ENCODE peak calls at places on chromosomes 13 and 19, in ten cellular contexts. One of them, this sample, is unnamed.

GRCh38 chr13:99971576-99972189 is at the start of gene ZIC5:
- DNase-seq in breast epithelium: no peak
- DNase-seq in stomach: no peak
- DNase-seq in body of pancreas: no peak
- DNase-seq in upper lobe of left lung: peak
- DNase-seq in adrenal gland: no peak
- DNase-seq in Peyer's patch: no peak
- DNase-seq in K562: no peak
- DNase-seq in uterus: no peak
- DNase-seq in testis: no peak
- DNase-seq in this sample: no peak

GRCh38 chr19:50520822-50521465 is 7.2 kb upstream of the ASPDH start:
- DNase-seq in breast epithelium: no peak
- DNase-seq in stomach: no peak
- DNase-seq in uterus: no peak
- DNase-seq in adrenal gland: no peak
- DNase-seq in Peyer's patch: no peak
- DNase-seq in testis: no peak
- DNase-seq in upper lobe of left lung: no peak
- DNase-seq in K562: no peak
- DNase-seq in body of pancreas: no peak
- DNase-seq in this sample: no peak

GRCh38 chr19:46040952-46041500 is at the start of gene IGFL4:
- DNase-seq in upper lobe of left lung: no peak
- DNase-seq in stomach: no peak
- DNase-seq in Peyer's patch: no peak
- DNase-seq in breast epithelium: no peak
- DNase-seq in testis: no peak
- DNase-seq in body of pancreas: no peak
- DNase-seq in uterus: no peak
- DNase-seq in K562: no peak
- DNase-seq in adrenal gland: no peak
- DNase-seq in this sample: no peak

GRCh38 chr19:46031781-46032596 is 8.8 kb downstream of the IGFL4 start:
- DNase-seq in stomach: no peak
- DNase-seq in uterus: no peak
- DNase-seq in breast epithelium: peak
- DNase-seq in Peyer's patch: no peak
- DNase-seq in upper lobe of left lung: no peak
- DNase-seq in testis: no peak
- DNase-seq in K562: no peak
- DNase-seq in adrenal gland: no peak
- DNase-seq in body of pancreas: no peak
- DNase-seq in this sample: no peak

GRCh38 chr13:41746259-41746658 is 214.7 kb downstream of the VWA8 start:
- DNase-seq in K562: no peak
- DNase-seq in uterus: no peak
- DNase-seq in Peyer's patch: no peak
- DNase-seq in stomach: no peak
- DNase-seq in upper lobe of left lung: no peak
- DNase-seq in breast epithelium: no peak
- DNase-seq in testis: no peak
- DNase-seq in adrenal gland: no peak
- DNase-seq in body of pancreas: no peak
- DNase-seq in this sample: no peak

GRCh38 chr13:77859450-77859849 is 59.2 kb downstream of the EDNRB start:
- DNase-seq in body of pancreas: peak
- DNase-seq in testis: peak
- DNase-seq in Peyer's patch: no peak
- DNase-seq in breast epithelium: no peak
- DNase-seq in K562: no peak
- DNase-seq in adrenal gland: peak
- DNase-seq in upper lobe of left lung: no peak
- DNase-seq in stomach: no peak
- DNase-seq in uterus: peak
- DNase-seq in this sample: no peak

GRCh38 chr13:102400619-102401125 is 1.2 kb downstream of the FGF14 start:
- DNase-seq in body of pancreas: peak
- DNase-seq in testis: no peak
- DNase-seq in stomach: no peak
- DNase-seq in breast epithelium: no peak
- DNase-seq in Peyer's patch: no peak
- DNase-seq in adrenal gland: no peak
- DNase-seq in uterus: peak
- DNase-seq in K562: no peak
- DNase-seq in upper lobe of left lung: peak
- DNase-seq in this sample: no peak

GRCh38 chr13:97539651-97540230 is 105.8 kb downstream of the RAP2A start:
- DNase-seq in uterus: no peak
- DNase-seq in upper lobe of left lung: no peak
- DNase-seq in Peyer's patch: no peak
- DNase-seq in breast epithelium: no peak
- DNase-seq in testis: no peak
- DNase-seq in adrenal gland: no peak
- DNase-seq in K562: no peak
- DNase-seq in body of pancreas: no peak
- DNase-seq in stomach: no peak
- DNase-seq in this sample: no peak

GRCh38 chr13:32581177-32581786 is 5.0 kb upstream of the PDS5B start:
- DNase-seq in adrenal gland: no peak
- DNase-seq in stomach: no peak
- DNase-seq in testis: no peak
- DNase-seq in K562: no peak
- DNase-seq in upper lobe of left lung: no peak
- DNase-seq in uterus: no peak
- DNase-seq in body of pancreas: no peak
- DNase-seq in Peyer's patch: no peak
- DNase-seq in breast epithelium: no peak
- DNase-seq in this sample: no peak

GRCh38 chr19:34172661-34173144 is 399 bp downstream of the LSM14A start:
- DNase-seq in upper lobe of left lung: no peak
- DNase-seq in breast epithelium: no peak
- DNase-seq in testis: peak
- DNase-seq in body of pancreas: peak
- DNase-seq in uterus: no peak
- DNase-seq in K562: peak
- DNase-seq in Peyer's patch: no peak
- DNase-seq in adrenal gland: peak
- DNase-seq in stomach: no peak
- DNase-seq in this sample: no peak

GRCh38 chr19:13118424-13119193 is 545 bp downstream of the NACC1 start:
- DNase-seq in uterus: no peak
- DNase-seq in stomach: peak
- DNase-seq in body of pancreas: no peak
- DNase-seq in testis: peak
- DNase-seq in upper lobe of left lung: peak
- DNase-seq in Peyer's patch: peak
- DNase-seq in breast epithelium: no peak
- DNase-seq in K562: peak
- DNase-seq in adrenal gland: peak
- DNase-seq in this sample: no peak

GRCh38 chr13:48818495-48818961 is 157.2 kb upstream of the FNDC3A start:
- DNase-seq in breast epithelium: no peak
- DNase-seq in adrenal gland: peak
- DNase-seq in stomach: no peak
- DNase-seq in K562: no peak
- DNase-seq in Peyer's patch: no peak
- DNase-seq in uterus: no peak
- DNase-seq in testis: no peak
- DNase-seq in body of pancreas: no peak
- DNase-seq in upper lobe of left lung: no peak
- DNase-seq in this sample: no peak

GRCh38 chr13:48615017-48615416 is 38.7 kb upstream of the CYSLTR2 start:
- DNase-seq in breast epithelium: no peak
- DNase-seq in K562: no peak
- DNase-seq in upper lobe of left lung: no peak
- DNase-seq in uterus: no peak
- DNase-seq in stomach: no peak
- DNase-seq in testis: no peak
- DNase-seq in Peyer's patch: no peak
- DNase-seq in adrenal gland: peak
- DNase-seq in body of pancreas: no peak
- DNase-seq in this sample: no peak

GRCh38 chr19:45782820-45783785 is 813 bp upstream of the DMPK start:
- DNase-seq in stomach: no peak
- DNase-seq in uterus: peak
- DNase-seq in body of pancreas: no peak
- DNase-seq in K562: no peak
- DNase-seq in adrenal gland: peak
- DNase-seq in Peyer's patch: peak
- DNase-seq in testis: peak
- DNase-seq in upper lobe of left lung: no peak
- DNase-seq in breast epithelium: peak
- DNase-seq in this sample: no peak

DNA sequence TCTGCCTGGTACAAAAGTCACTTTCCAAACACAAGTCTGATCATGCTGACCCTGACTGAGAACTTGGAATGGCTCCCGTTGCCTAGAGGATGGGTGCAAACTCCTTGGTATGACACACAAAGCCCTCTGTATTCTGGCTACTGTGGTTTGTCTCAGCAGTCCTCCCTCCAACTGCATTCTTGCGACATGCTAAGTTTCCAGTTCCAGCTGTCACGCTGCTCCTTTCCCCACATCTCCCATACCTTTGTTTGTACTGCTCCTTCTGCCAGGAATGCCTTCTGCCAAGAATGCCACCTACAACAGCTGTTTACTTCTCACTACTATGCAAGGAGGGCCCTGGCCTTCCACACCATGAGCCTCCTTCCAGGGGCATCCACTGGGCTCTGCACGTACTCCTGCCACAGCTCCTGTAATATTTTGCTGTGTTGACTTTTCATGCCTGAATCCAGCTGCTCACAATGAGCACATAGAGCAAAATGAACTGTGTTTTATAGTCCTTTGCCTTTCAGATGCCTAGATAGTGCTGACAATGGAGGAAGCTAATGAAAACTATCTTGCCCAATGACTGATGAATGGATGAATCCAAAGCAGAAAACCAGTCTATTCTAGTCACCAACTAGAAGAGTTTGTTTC is 543.7 kb downstream of the EFNB2 start:
- DNase-seq in adrenal gland: no peak
- DNase-seq in testis: no peak
- DNase-seq in K562: no peak
- DNase-seq in breast epithelium: peak
- DNase-seq in upper lobe of left lung: no peak
- DNase-seq in uterus: no peak
- DNase-seq in stomach: peak
- DNase-seq in body of pancreas: peak
- DNase-seq in Peyer's patch: no peak
- DNase-seq in this sample: no peak
- TF ChIP-seq CTCF in adrenal gland: no peak
- TF ChIP-seq CTCF in testis: no peak
- TF ChIP-seq CTCF in K562: no peak
- TF ChIP-seq CTCF in breast epithelium: no peak
- TF ChIP-seq CTCF in upper lobe of left lung: no peak
- TF ChIP-seq CTCF in uterus: no peak
- TF ChIP-seq CTCF in stomach: no peak
- TF ChIP-seq CTCF in body of pancreas: no peak
- TF ChIP-seq CTCF in Peyer's patch: no peak
- TF ChIP-seq CTCF in this sample: no peak

GRCh38 chr19:49335071-49335783 is at the start of gene CD37:
- DNase-seq in breast epithelium: peak
- DNase-seq in uterus: no peak
- DNase-seq in upper lobe of left lung: no peak
- DNase-seq in body of pancreas: no peak
- DNase-seq in Peyer's patch: no peak
- DNase-seq in testis: no peak
- DNase-seq in adrenal gland: no peak
- DNase-seq in stomach: peak
- DNase-seq in K562: peak
- DNase-seq in this sample: no peak
- H3K4me3 ChIP-seq in breast epithelium: peak
- H3K4me3 ChIP-seq in uterus: no peak
- H3K4me3 ChIP-seq in upper lobe of left lung: peak
- H3K4me3 ChIP-seq in body of pancreas: no peak
- H3K4me3 ChIP-seq in Peyer's patch: peak
- H3K4me3 ChIP-seq in testis: no peak
- H3K4me3 ChIP-seq in adrenal gland: no peak
- H3K4me3 ChIP-seq in stomach: peak
- H3K4me3 ChIP-seq in K562: peak
- H3K4me3 ChIP-seq in this sample: peak

GRCh38 chr13:106139942-106140341 is 395.5 kb downstream of the EFNB2 start:
- DNase-seq in K562: no peak
- DNase-seq in body of pancreas: no peak
- DNase-seq in uterus: no peak
- DNase-seq in Peyer's patch: no peak
- DNase-seq in testis: no peak
- DNase-seq in adrenal gland: no peak
- DNase-seq in upper lobe of left lung: no peak
- DNase-seq in stomach: no peak
- DNase-seq in breast epithelium: no peak
- DNase-seq in this sample: no peak
- TF ChIP-seq POLR2A in K562: no peak
- TF ChIP-seq POLR2A in body of pancreas: no peak
- TF ChIP-seq POLR2A in uterus: no peak
- TF ChIP-seq POLR2A in Peyer's patch: no peak
- TF ChIP-seq POLR2A in testis: no peak
- TF ChIP-seq POLR2A in adrenal gland: no peak
- TF ChIP-seq POLR2A in upper lobe of left lung: no peak
- TF ChIP-seq POLR2A in stomach: no peak
- TF ChIP-seq POLR2A in breast epithelium: no peak
- TF ChIP-seq POLR2A in this sample: no peak

GRCh38 chr19:40601061-40601973 is at the start of gene LTBP4:
- DNase-seq in stomach: no peak
- DNase-seq in body of pancreas: peak
- DNase-seq in adrenal gland: peak
- DNase-seq in uterus: peak
- DNase-seq in upper lobe of left lung: peak
- DNase-seq in Peyer's patch: peak
- DNase-seq in K562: peak
- DNase-seq in breast epithelium: no peak
- DNase-seq in testis: no peak
- DNase-seq in this sample: peak
- TF ChIP-seq CTCF in stomach: no peak
- TF ChIP-seq CTCF in body of pancreas: no peak
- TF ChIP-seq CTCF in adrenal gland: no peak
- TF ChIP-seq CTCF in uterus: peak
- TF ChIP-seq CTCF in upper lobe of left lung: no peak
- TF ChIP-seq CTCF in Peyer's patch: no peak
- TF ChIP-seq CTCF in K562: peak
- TF ChIP-seq CTCF in breast epithelium: no peak
- TF ChIP-seq CTCF in testis: no peak
- TF ChIP-seq CTCF in this sample: no peak

DNA sequence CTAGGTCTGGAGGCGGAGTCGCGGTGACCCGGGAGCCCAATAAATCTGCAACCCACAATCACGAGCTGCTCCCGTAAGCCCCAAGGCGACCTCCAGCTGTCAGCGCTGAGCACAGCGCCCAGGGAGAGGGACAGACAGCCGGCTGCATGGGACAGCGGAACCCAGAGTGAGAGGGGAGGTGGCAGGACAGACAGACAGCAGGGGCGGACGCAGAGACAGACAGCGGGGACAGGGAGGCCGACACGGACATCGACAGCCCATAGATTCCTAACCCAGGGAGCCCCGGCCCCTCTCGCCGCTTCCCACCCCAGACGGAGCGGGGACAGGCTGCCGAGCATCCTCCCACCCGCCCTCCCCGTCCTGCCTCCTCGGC is at the start of gene SLC5A5:
- DNase-seq in upper lobe of left lung: no peak
- DNase-seq in body of pancreas: no peak
- DNase-seq in testis: no peak
- DNase-seq in stomach: no peak
- DNase-seq in Peyer's patch: no peak
- DNase-seq in breast epithelium: no peak
- DNase-seq in K562: no peak
- DNase-seq in uterus: no peak
- DNase-seq in adrenal gland: no peak
- DNase-seq in this sample: no peak
- H3K4me3 ChIP-seq in upper lobe of left lung: peak
- H3K4me3 ChIP-seq in body of pancreas: no peak
- H3K4me3 ChIP-seq in testis: no peak
- H3K4me3 ChIP-seq in stomach: peak
- H3K4me3 ChIP-seq in Peyer's patch: peak
- H3K4me3 ChIP-seq in breast epithelium: peak
- H3K4me3 ChIP-seq in K562: no peak
- H3K4me3 ChIP-seq in uterus: no peak
- H3K4me3 ChIP-seq in adrenal gland: no peak
- H3K4me3 ChIP-seq in this sample: no peak